ENCODE peak calls at places on chromosomes 16 and 17, in six cellular contexts. A, W, F, C, J and E are unnamed samples.

GRCh38 chr16:86337138-86337537 is 173.2 kb upstream of the FOXF1 start:
- DNase-seq in A (no peak), W (no peak), F (no peak), C (no peak), J (no peak), E (no peak)

GRCh38 chr17:69287168-69287567 is 39.8 kb downstream of the ABCA5 start:
- DNase-seq in A (no peak), W (no peak), F (no peak), C (no peak), J (no peak), E (no peak)

GRCh38 chr17:14427914-14428639 is 127.2 kb downstream of the HS3ST3B1 start:
- DNase-seq in A (no peak), W (peak; percentile 24), F (no peak), C (no peak), J (peak; percentile 74), E (no peak)

GRCh38 chr17:15123593-15124590 is 141.2 kb downstream of the PMP22 start:
- DNase-seq in A (no peak), W (no peak), F (no peak), C (no peak), J (no peak), E (no peak)

GRCh38 chr16:27779719-27780161 is 229.8 kb downstream of the KATNIP start:
- DNase-seq in A (peak; percentile 19), W (no peak), F (no peak), C (peak; percentile 27), J (no peak), E (peak; percentile 64)

GRCh38 chr17:51770031-51770759 is 388.3 kb downstream of the CA10 start:
- DNase-seq in A (no peak), W (no peak), F (no peak), C (no peak), J (no peak), E (no peak)

GRCh38 chr17:721540-721937 is 6.9 kb upstream of the VPS53 start:
- DNase-seq in A (no peak), W (no peak), F (no peak), C (no peak), J (no peak), E (no peak)

GRCh38 chr17:62780273-62780672 is 27.8 kb downstream of the MARCHF10 start:
- DNase-seq in A (peak; percentile 70), W (no peak), F (no peak), C (no peak), J (no peak), E (no peak)

GRCh38 chr17:70987867-70988340 is 818.6 kb downstream of the KCNJ2 start:
- DNase-seq in A (no peak), W (no peak), F (no peak), C (no peak), J (no peak), E (no peak)

GRCh38 chr17:76909971-76910760 is 42.0 kb downstream of the MGAT5B start:
- DNase-seq in A (peak; percentile 53), W (peak; percentile 10), F (peak; percentile 10), C (no peak), J (peak; percentile 18), E (peak; percentile 52)

GRCh38 chr16:82627811-82628339 is 1.1 kb downstream of the CDH13 start:
- DNase-seq in A (no peak), W (no peak), F (no peak), C (no peak), J (no peak), E (peak; percentile 70)

GRCh38 chr16:29899516-29900101 is at the start of gene SEZ6L2:
- DNase-seq in A (peak; percentile 84), W (peak; percentile 85), F (peak; percentile 80), C (peak; percentile 41), J (no peak), E (peak; percentile 93)

GRCh38 chr17:50476545-50477315 is 1.9 kb upstream of the RSAD1 start:
- DNase-seq in A (no peak), W (no peak), F (no peak), C (no peak), J (no peak), E (no peak)

GRCh38 chr16:10897134-10897533 is 20.1 kb downstream of the CIITA start:
- DNase-seq in A (no peak), W (no peak), F (no peak), C (no peak), J (no peak), E (no peak)